ENCODE peak calls at places on chromosomes 13 and 19, in six cellular contexts. One of them, this sample, is unnamed. For H3K4me1, the result is how much of the 10 kb centered on the place peaks cover.

GRCh38 chr19:15463865-15464371 is 426 bp downstream of the RASAL3 start:
- DNase-seq in PC-3: no peak
- DNase-seq in psoas muscle: no peak
- DNase-seq in lower lobe of right lung: peak
- DNase-seq in CD4-positive, CD25-positive, alpha-beta regulatory T cell: peak
- DNase-seq in IMR-90: no peak
- DNase-seq in this sample: no peak

GRCh38 chr19:6375411-6376010 is at the start of gene PSPN:
- DNase-seq in PC-3: no peak
- DNase-seq in psoas muscle: no peak
- DNase-seq in lower lobe of right lung: no peak
- DNase-seq in CD4-positive, CD25-positive, alpha-beta regulatory T cell: no peak
- DNase-seq in IMR-90: no peak
- DNase-seq in this sample: no peak

GRCh38 chr13:29513002-29513980 is 82.2 kb downstream of the SLC7A1 start:
- DNase-seq in PC-3: peak
- DNase-seq in psoas muscle: no peak
- DNase-seq in lower lobe of right lung: no peak
- DNase-seq in CD4-positive, CD25-positive, alpha-beta regulatory T cell: no peak
- DNase-seq in IMR-90: peak
- DNase-seq in this sample: no peak

GRCh38 chr19:52659013-52659412 is 20.9 kb upstream of the ZNF83 start:
- DNase-seq in PC-3: no peak
- DNase-seq in psoas muscle: no peak
- DNase-seq in lower lobe of right lung: no peak
- DNase-seq in CD4-positive, CD25-positive, alpha-beta regulatory T cell: no peak
- DNase-seq in IMR-90: no peak
- DNase-seq in this sample: no peak

GRCh38 chr19:6970021-6970420 is 51.2 kb downstream of the MBD3L2B start:
- DNase-seq in PC-3: no peak
- DNase-seq in psoas muscle: no peak
- DNase-seq in lower lobe of right lung: no peak
- DNase-seq in CD4-positive, CD25-positive, alpha-beta regulatory T cell: no peak
- DNase-seq in IMR-90: no peak
- DNase-seq in this sample: no peak

GRCh38 chr13:71274923-71275593 is 591.9 kb downstream of the DACH1 start:
- DNase-seq in PC-3: no peak
- DNase-seq in psoas muscle: no peak
- DNase-seq in lower lobe of right lung: no peak
- DNase-seq in CD4-positive, CD25-positive, alpha-beta regulatory T cell: no peak
- DNase-seq in IMR-90: no peak
- DNase-seq in this sample: no peak

GRCh38 chr13:24865158-24865557 is 101.2 kb downstream of the RNF17 start:
- DNase-seq in PC-3: peak
- DNase-seq in psoas muscle: no peak
- DNase-seq in lower lobe of right lung: no peak
- DNase-seq in CD4-positive, CD25-positive, alpha-beta regulatory T cell: no peak
- DNase-seq in IMR-90: peak
- DNase-seq in this sample: no peak

GRCh38 chr13:95533545-95534135 is 18.9 kb upstream of the CLDN10 start:
- DNase-seq in PC-3: no peak
- DNase-seq in psoas muscle: no peak
- DNase-seq in lower lobe of right lung: no peak
- DNase-seq in CD4-positive, CD25-positive, alpha-beta regulatory T cell: no peak
- DNase-seq in IMR-90: no peak
- DNase-seq in this sample: no peak

GRCh38 chr19:55149078-55150003 is at the start of gene TNNT1:
- DNase-seq in PC-3: peak
- DNase-seq in psoas muscle: peak
- DNase-seq in lower lobe of right lung: no peak
- DNase-seq in CD4-positive, CD25-positive, alpha-beta regulatory T cell: no peak
- DNase-seq in IMR-90: no peak
- DNase-seq in this sample: peak

GRCh38 chr19:16325671-16326400 is 1.2 kb downstream of the KLF2 start:
- DNase-seq in PC-3: no peak
- DNase-seq in psoas muscle: peak
- DNase-seq in lower lobe of right lung: peak
- DNase-seq in CD4-positive, CD25-positive, alpha-beta regulatory T cell: peak
- DNase-seq in IMR-90: no peak
- DNase-seq in this sample: no peak

GRCh38 chr13:98103942-98104880 is 38.7 kb upstream of the FARP1 start:
- DNase-seq in PC-3: peak
- DNase-seq in psoas muscle: no peak
- DNase-seq in lower lobe of right lung: no peak
- DNase-seq in CD4-positive, CD25-positive, alpha-beta regulatory T cell: no peak
- DNase-seq in IMR-90: peak
- DNase-seq in this sample: no peak

GRCh38 chr13:42645717-42646116 is 71.8 kb downstream of the TNFSF11 start:
- DNase-seq in PC-3: no peak
- DNase-seq in psoas muscle: no peak
- DNase-seq in lower lobe of right lung: no peak
- DNase-seq in CD4-positive, CD25-positive, alpha-beta regulatory T cell: no peak
- DNase-seq in IMR-90: no peak
- DNase-seq in this sample: no peak

GRCh38 chr13:98775844-98776598 is 23.5 kb upstream of the SLC15A1 start:
- DNase-seq in PC-3: peak
- DNase-seq in psoas muscle: no peak
- DNase-seq in lower lobe of right lung: no peak
- DNase-seq in CD4-positive, CD25-positive, alpha-beta regulatory T cell: no peak
- DNase-seq in IMR-90: peak
- DNase-seq in this sample: no peak

GRCh38 chr13:90627813-90628212 is 719.7 kb upstream of the MIR17HG start:
- DNase-seq in PC-3: no peak
- DNase-seq in psoas muscle: no peak
- DNase-seq in lower lobe of right lung: no peak
- DNase-seq in CD4-positive, CD25-positive, alpha-beta regulatory T cell: no peak
- DNase-seq in IMR-90: no peak
- DNase-seq in this sample: no peak

GRCh38 chr13:109331898-109332297 is 454.5 kb downstream of the IRS2 start:
- DNase-seq in PC-3: peak
- DNase-seq in psoas muscle: no peak
- DNase-seq in lower lobe of right lung: no peak
- DNase-seq in CD4-positive, CD25-positive, alpha-beta regulatory T cell: no peak
- DNase-seq in IMR-90: peak
- DNase-seq in this sample: no peak

GRCh38 chr13:72259528-72259927 is 392.5 kb upstream of the DACH1 start:
- DNase-seq in PC-3: no peak
- DNase-seq in psoas muscle: no peak
- DNase-seq in lower lobe of right lung: no peak
- DNase-seq in CD4-positive, CD25-positive, alpha-beta regulatory T cell: no peak
- DNase-seq in IMR-90: no peak
- DNase-seq in this sample: no peak

GRCh38 chr13:74586839-74587238 is 452.6 kb upstream of the KLF12 start:
- DNase-seq in PC-3: peak
- DNase-seq in psoas muscle: no peak
- DNase-seq in lower lobe of right lung: no peak
- DNase-seq in CD4-positive, CD25-positive, alpha-beta regulatory T cell: no peak
- DNase-seq in IMR-90: peak
- DNase-seq in this sample: no peak

GRCh38 chr13:109123971-109124370 is 494.6 kb downstream of the MYO16 start:
- DNase-seq in PC-3: no peak
- DNase-seq in psoas muscle: no peak
- DNase-seq in lower lobe of right lung: no peak
- DNase-seq in CD4-positive, CD25-positive, alpha-beta regulatory T cell: no peak
- DNase-seq in IMR-90: no peak
- DNase-seq in this sample: no peak

GRCh38 chr13:77696006-77696862 is 1.3 kb upstream of the SLAIN1 start:
- DNase-seq in PC-3: peak
- DNase-seq in psoas muscle: no peak
- DNase-seq in lower lobe of right lung: no peak
- DNase-seq in CD4-positive, CD25-positive, alpha-beta regulatory T cell: no peak
- DNase-seq in IMR-90: no peak
- DNase-seq in this sample: no peak

GRCh38 chr19:48290923-48291700 is 21.2 kb downstream of the ZNF114 start:
- DNase-seq in PC-3: peak
- DNase-seq in psoas muscle: peak
- DNase-seq in lower lobe of right lung: peak
- DNase-seq in CD4-positive, CD25-positive, alpha-beta regulatory T cell: peak
- DNase-seq in IMR-90: peak
- DNase-seq in this sample: peak
- H3K27ac ChIP-seq in PC-3: no peak
- H3K27ac ChIP-seq in psoas muscle: no peak
- H3K27ac ChIP-seq in lower lobe of right lung: no peak
- H3K27ac ChIP-seq in CD4-positive, CD25-positive, alpha-beta regulatory T cell: no peak
- H3K27ac ChIP-seq in IMR-90: peak
- H3K27ac ChIP-seq in this sample: no peak

GRCh38 chr13:111949311-111949710 is 117.6 kb upstream of the SOX1 start:
- DNase-seq in PC-3: no peak
- DNase-seq in psoas muscle: no peak
- DNase-seq in lower lobe of right lung: no peak
- DNase-seq in CD4-positive, CD25-positive, alpha-beta regulatory T cell: no peak
- DNase-seq in IMR-90: no peak
- DNase-seq in this sample: no peak

GRCh38 chr13:111947026-111947810 is 119.7 kb upstream of the SOX1 start:
- DNase-seq in PC-3: no peak
- DNase-seq in psoas muscle: no peak
- DNase-seq in lower lobe of right lung: no peak
- DNase-seq in CD4-positive, CD25-positive, alpha-beta regulatory T cell: no peak
- DNase-seq in IMR-90: no peak
- DNase-seq in this sample: no peak

GRCh38 chr13:111948281-111948680 is 118.7 kb upstream of the SOX1 start:
- DNase-seq in PC-3: no peak
- DNase-seq in psoas muscle: no peak
- DNase-seq in lower lobe of right lung: no peak
- DNase-seq in CD4-positive, CD25-positive, alpha-beta regulatory T cell: no peak
- DNase-seq in IMR-90: no peak
- DNase-seq in this sample: no peak

GRCh38 chr13:111947876-111948275 is 119.1 kb upstream of the SOX1 start:
- DNase-seq in PC-3: no peak
- DNase-seq in psoas muscle: no peak
- DNase-seq in lower lobe of right lung: no peak
- DNase-seq in CD4-positive, CD25-positive, alpha-beta regulatory T cell: no peak
- DNase-seq in IMR-90: no peak
- DNase-seq in this sample: no peak

GRCh38 chr13:111948811-111949210 is 118.1 kb upstream of the SOX1 start:
- DNase-seq in PC-3: no peak
- DNase-seq in psoas muscle: no peak
- DNase-seq in lower lobe of right lung: no peak
- DNase-seq in CD4-positive, CD25-positive, alpha-beta regulatory T cell: no peak
- DNase-seq in IMR-90: no peak
- DNase-seq in this sample: no peak
- H3K4me1 ChIP-seq in PC-3: under half
- H3K4me1 ChIP-seq in psoas muscle: under half
- H3K4me1 ChIP-seq in lower lobe of right lung: under half
- H3K4me1 ChIP-seq in CD4-positive, CD25-positive, alpha-beta regulatory T cell: under half
- H3K4me1 ChIP-seq in IMR-90: under half
- H3K4me1 ChIP-seq in this sample: under half

GRCh38 chr19:4830332-4830731 is 1.2 kb downstream of the TICAM1 start:
- DNase-seq in PC-3: no peak
- DNase-seq in psoas muscle: no peak
- DNase-seq in lower lobe of right lung: no peak
- DNase-seq in CD4-positive, CD25-positive, alpha-beta regulatory T cell: no peak
- DNase-seq in IMR-90: no peak
- DNase-seq in this sample: no peak
- H3K27ac ChIP-seq in PC-3: peak
- H3K27ac ChIP-seq in psoas muscle: peak
- H3K27ac ChIP-seq in lower lobe of right lung: peak
- H3K27ac ChIP-seq in CD4-positive, CD25-positive, alpha-beta regulatory T cell: peak
- H3K27ac ChIP-seq in IMR-90: no peak
- H3K27ac ChIP-seq in this sample: peak

DNA sequence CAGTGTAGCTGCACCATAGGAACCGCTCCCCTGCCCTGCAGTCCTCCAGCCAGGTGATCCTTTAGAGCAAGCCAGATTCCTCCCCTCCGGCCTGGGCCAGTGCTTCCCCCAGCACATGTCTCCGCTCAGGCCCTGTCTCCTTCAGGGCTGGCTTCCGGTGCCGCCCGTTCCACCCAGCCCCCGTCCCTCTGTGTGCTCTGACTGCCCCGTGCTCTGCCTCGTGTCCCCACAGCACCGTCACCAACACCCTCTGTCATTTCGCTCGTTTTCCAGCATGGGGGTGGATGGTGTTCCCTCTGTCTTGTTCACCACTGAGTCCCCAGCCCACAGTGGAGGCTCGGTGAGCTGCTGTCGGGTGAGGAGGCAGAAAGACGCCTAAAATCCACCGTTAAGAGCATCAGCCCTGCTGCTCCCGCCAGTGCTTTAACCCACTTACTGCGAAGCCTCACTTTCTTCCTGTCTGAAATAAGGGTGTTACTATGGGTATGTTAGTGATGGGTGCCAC is 54.5 kb downstream of the TSSK6 start:
- DNase-seq in PC-3: no peak
- DNase-seq in psoas muscle: peak
- DNase-seq in lower lobe of right lung: peak
- DNase-seq in CD4-positive, CD25-positive, alpha-beta regulatory T cell: peak
- DNase-seq in IMR-90: peak
- DNase-seq in this sample: peak
- H3K4me1 ChIP-seq in PC-3: under half
- H3K4me1 ChIP-seq in psoas muscle: half or more
- H3K4me1 ChIP-seq in lower lobe of right lung: half or more
- H3K4me1 ChIP-seq in CD4-positive, CD25-positive, alpha-beta regulatory T cell: half or more
- H3K4me1 ChIP-seq in IMR-90: half or more
- H3K4me1 ChIP-seq in this sample: half or more

GRCh38 chr19:2344381-2344870 is 15.6 kb upstream of the TMPRSS9 start:
- DNase-seq in PC-3: no peak
- DNase-seq in psoas muscle: peak
- DNase-seq in lower lobe of right lung: peak
- DNase-seq in CD4-positive, CD25-positive, alpha-beta regulatory T cell: no peak
- DNase-seq in IMR-90: no peak
- DNase-seq in this sample: no peak

GRCh38 chr19:2341987-2342386 is 13.5 kb downstream of the SPPL2B start:
- DNase-seq in PC-3: no peak
- DNase-seq in psoas muscle: no peak
- DNase-seq in lower lobe of right lung: peak
- DNase-seq in CD4-positive, CD25-positive, alpha-beta regulatory T cell: no peak
- DNase-seq in IMR-90: no peak
- DNase-seq in this sample: no peak

GRCh38 chr19:2342656-2343288 is 14.3 kb downstream of the SPPL2B start:
- DNase-seq in PC-3: no peak
- DNase-seq in psoas muscle: no peak
- DNase-seq in lower lobe of right lung: peak
- DNase-seq in CD4-positive, CD25-positive, alpha-beta regulatory T cell: no peak
- DNase-seq in IMR-90: no peak
- DNase-seq in this sample: no peak

GRCh38 chr19:2345076-2345475 is 15.0 kb upstream of the TMPRSS9 start:
- DNase-seq in PC-3: no peak
- DNase-seq in psoas muscle: peak
- DNase-seq in lower lobe of right lung: peak
- DNase-seq in CD4-positive, CD25-positive, alpha-beta regulatory T cell: no peak
- DNase-seq in IMR-90: no peak
- DNase-seq in this sample: no peak

GRCh38 chr19:2343289-2343982 is 15.0 kb downstream of the SPPL2B start:
- DNase-seq in PC-3: no peak
- DNase-seq in psoas muscle: no peak
- DNase-seq in lower lobe of right lung: peak
- DNase-seq in CD4-positive, CD25-positive, alpha-beta regulatory T cell: no peak
- DNase-seq in IMR-90: no peak
- DNase-seq in this sample: no peak
- H3K27ac ChIP-seq in PC-3: no peak
- H3K27ac ChIP-seq in psoas muscle: no peak
- H3K27ac ChIP-seq in lower lobe of right lung: no peak
- H3K27ac ChIP-seq in CD4-positive, CD25-positive, alpha-beta regulatory T cell: no peak
- H3K27ac ChIP-seq in IMR-90: no peak
- H3K27ac ChIP-seq in this sample: no peak

This sample was measured in left ventricle myocardium inferior.